ENCODE peak calls at places on chromosomes 12 and 14, in five cellular contexts. Q is astrocyte, V is uterus, X is fibroblast of mammary gland, N is fibroblast of the aortic adventitia. K is an unnamed sample.

GRCh38 chr12:67042697-67043131 is 226.4 kb upstream of the CAND1 start:
- DNase-seq in Q (peak), V (no peak), X (peak), N (no peak), K (peak)

GRCh38 chr12:48336564-48336963 is 14.2 kb downstream of the ZNF641 start:
- DNase-seq in Q (no peak), V (no peak), X (peak), N (no peak), K (no peak)

GRCh38 chr12:46153267-46153872 is 115.5 kb downstream of the SLC38A1 start:
- DNase-seq in Q (peak), V (no peak), X (peak), N (peak), K (peak)

GRCh38 chr12:65720739-65721138 is 103.5 kb upstream of the HMGA2 start:
- DNase-seq in Q (peak), V (no peak), X (peak), N (no peak), K (peak)

GRCh38 chr12:124459852-124460645 is 107.4 kb downstream of the NCOR2 start:
- DNase-seq in Q (no peak), V (no peak), X (no peak), N (no peak), K (no peak)

GRCh38 chr12:61272441-61272840 is 987.8 kb upstream of the USP15 start:
- DNase-seq in Q (no peak), V (no peak), X (no peak), N (no peak), K (no peak)

GRCh38 chr14:93859957-93860356 is 67.2 kb upstream of the FAM181A start:
- DNase-seq in Q (no peak), V (no peak), X (peak), N (no peak), K (no peak)

GRCh38 chr14:68211886-68212285 is 392.3 kb downstream of the RAD51B start:
- DNase-seq in Q (no peak), V (no peak), X (no peak), N (no peak), K (peak)

GRCh38 chr12:86050010-86050409 is 175.9 kb downstream of the NTS start:
- DNase-seq in Q (no peak), V (no peak), X (no peak), N (no peak), K (no peak)

GRCh38 chr14:19800282-19801117 is 3.1 kb upstream of the OR4N2 start:
- DNase-seq in Q (no peak), V (no peak), X (no peak), N (no peak), K (no peak)

GRCh38 chr14:100873083-100873482 is 30.4 kb downstream of the RTL1 start:
- DNase-seq in Q (no peak), V (no peak), X (no peak), N (no peak), K (no peak)

GRCh38 chr12:124509676-124510300 is 57.6 kb downstream of the NCOR2 start:
- DNase-seq in Q (peak), V (peak), X (peak), N (peak), K (peak)

GRCh38 chr14:24177928-24178327 is 6.0 kb downstream of the REC8 start:
- DNase-seq in Q (no peak), V (no peak), X (no peak), N (no peak), K (no peak)

GRCh38 chr12:49538740-49539403 is at the start of gene KCNH3:
- DNase-seq in Q (peak), V (peak), X (peak), N (peak), K (peak)

GRCh38 chr12:15472036-15472435 is 149.7 kb downstream of the PTPRO start:
- DNase-seq in Q (no peak), V (no peak), X (no peak), N (no peak), K (no peak)

GRCh38 chr12:22759769-22760674 is 135.1 kb downstream of the ETNK1 start:
- DNase-seq in Q (no peak), V (no peak), X (no peak), N (no peak), K (no peak)

GRCh38 chr12:9721394-9722092 is 11.4 kb downstream of the CLECL1 start:
- DNase-seq in Q (no peak), V (no peak), X (peak), N (peak), K (peak)

GRCh38 chr14:79656496-79656895 is 554.8 kb downstream of the DIO2 start:
- DNase-seq in Q (no peak), V (no peak), X (no peak), N (no peak), K (no peak)

GRCh38 chr12:63894132-63894531 is 49.6 kb downstream of the SRGAP1 start:
- DNase-seq in Q (no peak), V (no peak), X (no peak), N (no peak), K (no peak)

GRCh38 chr12:83823386-83824045 is 1089.1 kb downstream of the SLC6A15 start:
- DNase-seq in Q (no peak), V (no peak), X (peak), N (no peak), K (peak)

GRCh38 chr14:50425816-50426215 is 29.1 kb upstream of the CDKL1 start:
- DNase-seq in Q (peak), V (no peak), X (peak), N (peak), K (peak)

GRCh38 chr12:5262450-5262849 is 169.5 kb upstream of the NTF3 start:
- DNase-seq in Q (peak), V (no peak), X (no peak), N (no peak), K (peak)

GRCh38 chr12:120799417-120800045 is 73.9 kb downstream of the ACADS start:
- DNase-seq in Q (no peak), V (no peak), X (no peak), N (no peak), K (no peak)

GRCh38 chr14:21626491-21627230 is 8.1 kb downstream of the OR10G2 start:
- DNase-seq in Q (no peak), V (no peak), X (peak), N (peak), K (no peak)

GRCh38 chr12:2679068-2679815 is 115.5 kb upstream of the FKBP4 start:
- DNase-seq in Q (no peak), V (peak), X (no peak), N (no peak), K (no peak)

GRCh38 chr12:49187184-49187583 is 1.7 kb downstream of the TUBA1A start:
- DNase-seq in Q (peak), V (peak), X (peak), N (peak), K (peak)

DNA sequence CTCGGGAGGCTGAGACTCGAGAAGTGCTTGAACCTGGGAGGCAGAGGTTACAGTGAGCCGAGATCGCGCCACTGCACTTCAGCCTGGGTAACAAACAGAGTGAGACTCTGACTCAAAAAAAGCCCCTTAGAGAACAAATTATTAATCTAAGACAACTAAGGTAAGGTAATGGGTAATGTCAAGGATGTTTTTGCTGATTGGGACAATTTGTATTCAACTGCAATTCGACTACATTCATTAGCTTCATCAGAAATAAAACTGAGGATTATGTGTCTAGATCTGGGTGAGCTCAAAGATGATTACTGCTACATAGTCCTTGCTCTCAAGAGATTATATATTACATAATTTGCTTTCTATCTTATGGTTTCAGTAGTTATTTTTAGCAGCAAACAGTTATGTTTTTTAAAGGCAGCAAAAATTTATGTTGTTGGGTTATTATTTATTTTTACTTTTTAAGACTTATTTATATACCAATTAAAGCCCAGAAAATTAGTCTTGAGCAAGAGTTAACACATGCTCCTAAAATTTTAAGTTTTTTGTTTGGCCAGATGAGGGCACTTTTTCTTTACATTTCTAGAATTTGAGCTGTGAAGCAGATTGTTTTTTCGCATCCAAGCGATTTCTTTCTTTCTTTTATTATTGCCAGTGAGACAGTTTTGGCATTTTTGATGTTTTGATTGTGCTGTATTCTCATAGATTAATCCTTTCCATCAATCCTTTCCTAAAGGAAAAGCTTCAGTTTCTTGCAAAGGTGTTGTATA is 52.3 kb downstream of the PLEKHA5 start:
- DNase-seq in Q (no peak), V (no peak), X (peak), N (peak), K (peak)
- TF ChIP-seq CTCF in Q (peak), V (no peak), X (peak), N (peak), K (peak)

GRCh38 chr14:29320261-29320660 is 553.7 kb downstream of the FOXG1 start:
- DNase-seq in Q (peak), V (no peak), X (no peak), N (no peak), K (peak)
- H3K4me3 ChIP-seq in Q (no peak), V (no peak), X (no peak), N (no peak), K (no peak)

GRCh38 chr12:59600174-59600573 is 4.3 kb downstream of the SLC16A7 start:
- DNase-seq in Q (no peak), V (no peak), X (peak), N (peak), K (no peak)

GRCh38 chr12:59595557-59596231 is at the start of gene SLC16A7:
- DNase-seq in Q (peak), V (peak), X (peak), N (peak), K (peak)

GRCh38 chr12:59595097-59595496 is 732 bp upstream of the SLC16A7 start:
- DNase-seq in Q (no peak), V (no peak), X (no peak), N (peak), K (no peak)

DNA sequence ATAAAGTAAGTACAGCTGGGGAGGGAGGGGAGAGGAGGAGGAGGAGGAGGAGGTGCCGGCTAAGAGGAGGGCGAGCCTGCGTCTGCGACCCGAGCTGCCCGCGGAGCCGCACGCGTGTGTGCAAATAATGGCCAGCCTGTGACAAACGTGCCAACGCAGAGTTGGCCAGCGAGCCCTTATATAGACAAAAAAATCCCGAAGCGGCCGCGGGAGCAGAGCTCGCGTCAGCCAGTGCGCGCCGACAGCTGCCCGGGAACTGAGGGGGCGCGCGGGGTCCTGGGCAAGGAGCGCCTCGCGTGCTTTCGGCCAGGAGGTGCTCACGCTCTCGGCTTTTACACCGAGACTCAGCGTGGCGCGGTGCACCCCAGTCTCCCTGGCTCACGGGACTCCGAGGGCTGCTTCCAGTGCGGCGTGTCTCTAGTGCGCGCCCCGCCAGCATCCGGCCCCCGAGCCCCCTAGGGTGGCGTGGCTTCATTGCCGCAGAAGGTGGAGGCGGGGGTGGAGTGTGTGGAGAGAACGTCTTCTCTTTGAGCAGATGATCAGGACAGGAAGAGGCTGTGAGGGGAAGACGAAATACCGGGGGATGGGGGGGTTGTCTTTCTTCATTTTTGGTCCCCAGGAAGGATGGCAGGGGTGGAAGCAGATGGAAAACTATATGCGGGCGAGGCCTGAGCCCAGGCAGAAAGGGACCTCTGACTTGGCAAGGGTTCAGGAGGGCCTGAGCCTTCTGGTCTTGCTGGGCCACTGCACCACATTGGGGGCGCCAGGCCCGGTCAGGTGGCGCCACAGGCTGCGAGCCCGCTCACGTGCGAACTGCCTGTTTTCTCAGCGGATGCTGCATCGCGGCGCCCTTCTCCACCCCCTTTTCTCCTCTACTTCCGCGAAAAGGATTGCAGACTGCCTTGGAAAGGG is 659 bp downstream of the SLC16A7 start:
- DNase-seq in Q (peak), V (peak), X (peak), N (peak), K (peak)
- TF ChIP-seq CTCF in Q (no peak), V (peak), X (no peak), N (no peak), K (no peak)

GRCh38 chr12:114396153-114396868 is 9.6 kb downstream of the TBX5 start:
- DNase-seq in Q (no peak), V (no peak), X (no peak), N (no peak), K (no peak)
- H3K4me3 ChIP-seq in Q (no peak), V (no peak), X (no peak), N (no peak), K (peak)

GRCh38 chr14:36505892-36506731 is 13.9 kb downstream of the NKX2-1 start:
- DNase-seq in Q (no peak), V (no peak), X (no peak), N (no peak), K (no peak)
- TF ChIP-seq CTCF in Q (no peak), V (no peak), X (no peak), N (no peak), K (no peak)

GRCh38 chr14:105397350-105397931 is 897 bp upstream of the TEX22 start:
- DNase-seq in Q (no peak), V (no peak), X (no peak), N (no peak), K (no peak)
- H3K4me3 ChIP-seq in Q (no peak), V (peak), X (peak), N (peak), K (peak)

GRCh38 chr14:65257405-65257804 is 155.1 kb upstream of the MAX start:
- DNase-seq in Q (no peak), V (no peak), X (no peak), N (no peak), K (no peak)

GRCh38 chr14:65255029-65255545 is 152.8 kb upstream of the MAX start:
- DNase-seq in Q (peak), V (no peak), X (peak), N (peak), K (peak)

GRCh38 chr14:65256714-65257113 is 154.4 kb upstream of the MAX start:
- DNase-seq in Q (no peak), V (no peak), X (no peak), N (no peak), K (no peak)

GRCh38 chr14:65258391-65258790 is 154.1 kb upstream of the FUT8 start:
- DNase-seq in Q (peak), V (no peak), X (peak), N (peak), K (peak)

GRCh38 chr14:65255583-65256443 is 153.5 kb upstream of the MAX start:
- DNase-seq in Q (no peak), V (no peak), X (no peak), N (peak), K (no peak)
- TF ChIP-seq CTCF in Q (no peak), V (no peak), X (no peak), N (no peak), K (no peak)

DNA sequence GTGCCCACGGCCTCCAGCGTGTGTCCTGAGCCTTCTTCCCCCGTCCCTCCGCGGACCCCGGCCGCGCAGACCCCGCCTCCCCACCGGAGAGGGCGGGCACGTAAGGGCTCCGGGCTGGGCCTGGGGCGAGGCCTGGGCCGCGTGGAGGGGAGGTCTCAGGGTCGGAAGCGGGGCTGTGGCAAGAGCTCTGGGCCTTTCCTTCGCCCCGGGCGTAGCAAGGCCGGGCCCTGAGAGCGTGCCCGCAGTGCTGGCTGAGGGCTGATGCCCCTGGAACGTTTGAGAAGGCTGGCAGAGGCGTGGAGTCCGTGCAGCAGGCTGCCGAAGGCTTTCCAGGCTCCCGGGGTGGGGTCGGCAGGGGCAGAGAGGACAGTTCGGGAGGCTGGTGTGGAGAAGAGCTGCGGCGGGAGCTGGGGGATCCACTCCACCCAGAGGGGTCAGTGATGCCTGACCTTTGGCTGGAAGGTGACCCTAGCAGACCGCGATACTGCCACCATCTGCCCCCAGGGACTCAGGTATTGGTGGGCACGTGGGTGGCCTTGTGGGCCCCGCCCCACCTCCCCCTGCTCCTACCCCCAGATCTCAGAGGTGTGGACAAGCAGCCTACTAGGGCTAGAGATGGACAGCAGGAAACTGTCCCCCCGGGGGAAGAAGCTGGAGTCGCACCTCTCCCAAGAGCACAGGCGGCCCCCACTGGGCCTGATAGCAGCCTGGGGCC is 545 bp downstream of the TEX22 start:
- DNase-seq in Q (no peak), V (no peak), X (peak), N (no peak), K (peak)
- H3K4me3 ChIP-seq in Q (peak), V (peak), X (peak), N (peak), K (peak)

GRCh38 chr12:21451529-21451928 is 14.1 kb downstream of the PYROXD1 start:
- DNase-seq in Q (peak), V (no peak), X (peak), N (peak), K (peak)
- TF ChIP-seq CTCF in Q (peak), V (no peak), X (no peak), N (peak), K (no peak)